ENCODE peak calls at places on chromosomes 5 and 9, in seven cellular contexts. V is adrenal gland, R is PC-3, P is OCI-LY7, Y is tibial artery, M is IMR-90, E is choroid plexus epithelial cell. O is an unnamed sample.

GRCh38 chr5:32319392-32319791 is 6.7 kb upstream of the MTMR12 start:
- DNase-seq in V (no peak), M (no peak), P (no peak), Y (no peak), R (no peak), E (no peak), O (no peak)

GRCh38 chr5:115098041-115098702 is 71.5 kb downstream of the TRIM36 start:
- DNase-seq in V (peak; percentile 24), R (peak; percentile 68), M (peak; percentile 60), Y (no peak), P (peak; percentile 60), E (peak; percentile 82), O (no peak)

GRCh38 chr5:39691993-39692392 is 267.2 kb upstream of the DAB2 start:
- DNase-seq in Y (no peak), M (no peak), P (no peak), E (peak; percentile 42), V (no peak), R (peak; percentile 70), O (no peak)

GRCh38 chr9:106072421-106072820 is 378.1 kb downstream of the TMEM38B start:
- DNase-seq in V (no peak), R (no peak), Y (no peak), E (no peak), M (no peak), P (no peak), O (no peak)

GRCh38 chr5:17772232-17772631 is 138.0 kb downstream of the TAF11L14 start:
- DNase-seq in M (no peak), P (no peak), E (no peak), V (no peak), R (no peak), Y (no peak), O (no peak)

GRCh38 chr5:45113726-45114125 is 305.0 kb downstream of the MRPS30 start:
- DNase-seq in Y (no peak), E (no peak), R (no peak), M (no peak), V (no peak), P (no peak), O (no peak)

GRCh38 chr9:93087971-93088655 is 7.9 kb upstream of the CARD19 start:
- DNase-seq in V (no peak), M (no peak), R (no peak), E (no peak), Y (peak; percentile 51), P (no peak), O (no peak)

GRCh38 chr9:23590601-23591000 is 235.4 kb downstream of the ELAVL2 start:
- DNase-seq in R (peak; percentile 33), Y (no peak), M (no peak), V (no peak), E (no peak), P (no peak), O (no peak)

GRCh38 chr9:36317766-36318165 is 59.5 kb upstream of the GNE start:
- DNase-seq in M (no peak), R (peak; percentile 93), Y (no peak), P (no peak), E (no peak), V (no peak), O (no peak)

GRCh38 chr5:125151150-125151932 is 404.9 kb upstream of the ZNF608 start:
- DNase-seq in E (no peak), M (no peak), R (no peak), P (no peak), Y (no peak), V (no peak), O (no peak)

GRCh38 chr5:148471379-148471778 is 87.6 kb downstream of the FBXO38 start:
- DNase-seq in V (no peak), P (no peak), R (peak; percentile 86), Y (no peak), E (peak; percentile 12), M (peak; percentile 14), O (no peak)

GRCh38 chr5:32144637-32145207 is 29.4 kb downstream of the GOLPH3 start:
- DNase-seq in Y (no peak), E (no peak), R (no peak), M (no peak), V (no peak), P (no peak), O (no peak)

DNA sequence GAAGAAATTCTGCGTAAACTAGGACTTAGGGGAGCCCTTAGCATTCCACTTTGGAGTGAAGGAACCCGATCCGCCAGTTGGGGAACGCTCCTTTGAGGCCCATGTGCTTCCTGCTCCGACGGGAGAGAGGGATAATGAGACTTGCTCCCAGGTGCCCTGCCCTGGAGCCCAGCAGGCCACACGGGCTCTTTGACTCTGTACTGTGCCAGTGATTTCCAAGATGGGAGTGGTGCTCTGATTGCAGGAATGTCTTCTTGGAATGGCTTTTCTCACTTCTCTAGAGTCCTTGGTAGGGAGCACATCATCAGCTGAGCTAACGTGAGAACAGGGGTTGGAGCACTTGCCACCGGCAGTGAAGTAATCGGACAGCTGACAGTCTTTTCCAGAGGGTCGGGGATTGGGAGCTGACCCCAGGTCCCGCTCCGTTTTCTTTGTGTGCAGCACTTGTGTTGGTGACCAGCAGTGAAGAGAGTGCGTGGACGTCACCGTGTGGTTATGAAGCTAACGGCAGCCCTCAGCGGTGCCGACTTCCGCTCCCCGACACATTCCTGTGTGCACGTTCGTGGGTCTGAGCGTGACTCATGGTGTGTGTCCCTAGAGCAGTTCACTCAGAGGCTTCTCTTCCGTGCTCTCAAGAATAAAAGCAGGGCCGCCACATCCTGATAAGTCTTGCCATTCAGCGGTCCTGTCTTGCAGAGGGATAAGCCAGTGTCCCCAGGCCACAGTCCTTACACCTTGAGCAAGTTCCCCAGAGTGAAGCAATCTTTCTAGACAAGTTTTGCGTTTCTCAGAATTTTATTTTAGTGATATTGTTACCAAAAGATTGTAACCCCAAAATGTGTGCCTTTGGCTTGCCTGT is 25.6 kb downstream of the ABL1 start:
- DNase-seq in Y (peak; percentile 96), E (peak; percentile 97), R (no peak), P (no peak), M (peak; percentile 99), V (peak; percentile 93), O (peak; percentile 34)
- TF ChIP-seq CTCF in Y (peak; percentile 61), E (peak; percentile 50), R (no peak), P (no peak), M (peak; percentile 55), V (peak; percentile 39), O (no peak)

DNA sequence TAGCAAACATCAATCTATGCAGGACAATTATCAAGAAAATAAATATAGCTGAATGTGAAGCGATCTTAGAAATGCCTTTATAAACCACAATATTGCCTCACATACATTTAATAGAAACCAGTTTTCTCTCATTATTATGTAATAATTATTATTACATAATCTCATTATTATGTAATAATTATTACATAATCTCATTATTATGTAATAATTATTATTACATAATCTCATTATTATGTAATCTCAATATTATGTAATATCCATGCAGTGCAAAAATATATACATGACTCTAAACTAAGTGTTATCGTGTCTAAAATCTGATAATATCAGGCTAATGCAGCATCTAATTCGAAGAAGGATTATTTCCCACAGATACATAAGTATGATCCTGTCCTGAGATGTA is 563.9 kb upstream of the SEMA6A start:
- DNase-seq in E (no peak), Y (no peak), M (no peak), P (no peak), V (no peak), R (no peak), O (no peak)
- TF ChIP-seq CTCF in E (no peak), Y (no peak), M (no peak), P (no peak), V (no peak), R (no peak), O (no peak)

DNA sequence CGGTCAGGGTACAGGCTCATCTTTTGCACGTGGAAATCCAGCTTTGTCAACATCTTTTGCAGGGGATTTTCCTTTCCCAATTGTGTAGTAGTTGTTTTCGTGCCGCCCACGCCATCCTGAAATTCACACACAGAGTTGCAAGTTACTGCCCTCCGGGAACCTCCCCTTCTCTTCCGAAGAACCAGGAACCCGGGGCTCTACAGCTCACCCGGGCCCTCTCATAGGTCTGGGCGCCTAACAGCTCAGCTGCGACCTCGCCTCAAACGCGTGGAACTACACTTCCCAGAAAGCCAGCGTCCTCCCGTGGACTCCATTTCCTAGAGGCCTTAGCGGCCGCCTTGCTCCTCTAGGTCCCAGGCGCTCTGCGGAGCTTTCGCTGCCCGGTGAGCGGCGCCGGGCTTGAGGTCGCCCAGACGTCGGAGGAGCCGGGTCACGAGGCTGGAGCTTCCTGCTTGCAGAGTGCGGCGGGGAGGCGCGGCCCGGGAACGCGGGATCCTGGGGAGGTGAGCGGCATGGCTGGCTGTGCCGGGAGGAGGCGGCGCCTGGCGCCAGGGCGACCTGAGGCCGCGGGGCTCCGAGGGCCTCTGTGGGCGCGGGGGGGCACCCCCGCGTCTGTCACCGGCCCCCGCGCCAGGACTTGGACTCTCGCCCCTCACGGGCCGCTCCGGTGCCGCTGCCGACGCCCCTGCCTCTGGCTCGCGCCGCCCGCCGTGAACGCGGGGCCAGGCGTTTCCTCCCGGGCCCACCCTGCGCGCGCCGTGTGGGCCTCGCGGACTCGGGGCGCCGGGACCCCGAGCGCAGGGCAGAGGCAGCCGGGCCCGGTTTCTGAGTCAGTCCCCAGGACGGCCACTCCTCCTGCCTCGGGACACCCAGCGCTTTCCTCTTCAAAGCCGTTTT is at the start of gene ZNF354B:
- DNase-seq in E (peak; percentile 97), V (peak; percentile 94), P (peak; percentile 92), Y (peak; percentile 94), M (peak; percentile 92), R (peak; percentile 93), O (peak; percentile 70)
- TF ChIP-seq CTCF in E (peak; percentile 29), V (no peak), P (no peak), Y (no peak), M (peak; percentile 7), R (no peak), O (no peak)

DNA sequence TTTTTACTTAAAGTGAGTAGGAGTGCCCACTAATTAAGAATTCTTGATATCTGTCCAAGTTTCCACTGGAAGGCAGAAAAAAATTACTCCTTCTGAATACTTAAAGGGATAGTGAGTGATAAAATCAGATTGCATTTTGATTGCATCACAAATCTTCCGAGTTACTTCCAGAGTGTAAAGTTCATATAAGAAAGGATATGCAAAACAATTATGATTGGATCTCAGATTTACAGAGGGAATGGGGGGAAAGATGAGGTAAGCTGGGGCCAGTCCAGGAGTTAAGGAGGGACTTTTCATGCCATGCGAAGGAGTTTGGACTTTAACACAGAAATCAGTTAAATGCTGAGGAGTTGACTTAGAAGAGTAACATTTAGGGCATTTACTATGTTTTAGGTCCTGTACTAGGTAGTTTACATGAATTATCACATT is 9.3 kb upstream of the RNF145 start:
- DNase-seq in R (no peak), E (peak; percentile 60), Y (no peak), M (peak; percentile 38), V (no peak), P (no peak), O (no peak)
- TF ChIP-seq CTCF in R (no peak), E (no peak), Y (no peak), M (no peak), V (no peak), P (no peak), O (no peak)

DNA sequence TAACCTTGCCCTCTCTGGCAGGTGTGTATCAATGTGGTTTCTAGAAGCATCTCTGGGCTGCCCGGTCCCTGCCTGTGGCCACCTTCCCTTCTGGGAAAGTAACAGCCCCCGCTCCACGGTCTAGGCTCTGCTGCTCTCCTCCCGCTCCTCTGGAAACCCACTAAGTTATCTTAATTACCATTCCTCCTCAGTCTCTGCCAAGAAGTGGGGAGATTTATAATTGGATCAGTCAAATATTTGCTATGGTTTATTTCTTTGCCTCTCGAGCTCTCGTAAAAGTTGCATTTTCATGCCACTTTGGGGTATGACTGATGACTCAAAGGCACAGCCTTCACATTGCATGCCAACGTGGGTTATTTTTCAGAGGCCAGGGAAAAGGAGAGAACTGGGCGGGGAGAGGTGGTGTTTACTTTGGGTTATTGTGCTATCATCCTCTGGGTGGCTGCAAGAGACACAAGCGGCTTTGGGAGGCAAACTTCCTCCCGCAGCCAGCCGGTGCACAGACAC is 205.3 kb upstream of the WWC1 start:
- DNase-seq in M (no peak), Y (no peak), P (no peak), E (no peak), V (no peak), R (peak; percentile 83), O (no peak)
- TF ChIP-seq CTCF in M (no peak), Y (no peak), P (no peak), E (no peak), V (no peak), R (peak; percentile 49), O (no peak)

GRCh38 chr5:112366987-112367386 is 52.1 kb downstream of the EPB41L4A start:
- DNase-seq in E (peak; percentile 13), Y (no peak), M (no peak), P (peak; percentile 8), R (peak; percentile 39), V (no peak), O (no peak)
- TF ChIP-seq CTCF in E (peak; percentile 41), Y (no peak), M (no peak), P (peak; percentile 62), R (peak; percentile 52), V (no peak), O (no peak)

O was measured in omental fat pad.